ENCODE peak calls at places on chromosomes 11 and 22, in six cellular contexts. C, N, R, S, T and Q are unnamed samples.

GRCh38 chr22:29071261-29072045 is 1.4 kb upstream of the KREMEN1 start:
- DNase-seq in N (no peak), R (no peak), C (peak), S (peak), T (no peak), Q (no peak)

GRCh38 chr11:3030289-3031070 is 26.7 kb downstream of the CARS1 start:
- DNase-seq in T (no peak), N (no peak), R (no peak), S (no peak), C (no peak), Q (no peak)

GRCh38 chr22:19579880-19580279 is 55.7 kb upstream of the CLDN5 start:
- DNase-seq in R (no peak), N (no peak), C (peak), S (peak), T (no peak), Q (no peak)

GRCh38 chr22:25718109-25718830 is 23.7 kb upstream of the MYO18B start:
- DNase-seq in T (no peak), S (no peak), N (no peak), C (no peak), R (no peak), Q (no peak)

GRCh38 chr11:12854829-12855228 is 154.3 kb upstream of the RASSF10 start:
- DNase-seq in T (no peak), N (no peak), C (peak), R (peak), S (no peak), Q (no peak)

GRCh38 chr11:66844496-66845142 is 1.4 kb downstream of the RCE1 start:
- DNase-seq in N (no peak), S (peak), C (no peak), T (no peak), R (no peak), Q (no peak)

GRCh38 chr11:47715082-47715669 is at the start of gene AGBL2:
- DNase-seq in S (peak), R (peak), T (no peak), N (peak), C (peak), Q (peak)

GRCh38 chr11:12653729-12654128 is 20.5 kb upstream of the TEAD1 start:
- DNase-seq in T (no peak), N (no peak), R (no peak), S (no peak), C (no peak), Q (no peak)

GRCh38 chr11:7600205-7600775 is 73.0 kb downstream of the CYB5R2 start:
- DNase-seq in C (peak), T (peak), S (no peak), R (peak), N (peak), Q (no peak)

GRCh38 chr22:49933236-49933921 is 14.9 kb downstream of the CRELD2 start:
- DNase-seq in N (peak), T (no peak), C (peak), S (no peak), R (no peak), Q (no peak)

GRCh38 chr11:117300301-117300700 is 9.2 kb downstream of the BACE1-AS start:
- DNase-seq in S (peak), T (no peak), N (peak), R (no peak), C (peak), Q (no peak)

GRCh38 chr22:28773461-28773867 is 969 bp downstream of the CCDC117 start:
- DNase-seq in C (no peak), N (no peak), S (no peak), T (no peak), R (peak), Q (peak)

GRCh38 chr22:45336971-45337431 is 27.3 kb downstream of the FAM118A start:
- DNase-seq in T (no peak), R (no peak), C (peak), N (peak), S (peak), Q (no peak)

GRCh38 chr11:113475160-113475761 is at the start of gene DRD2:
- DNase-seq in S (peak), T (no peak), C (no peak), N (no peak), R (no peak), Q (no peak)

GRCh38 chr11:70813651-70814050 is 415.3 kb downstream of the CTTN start:
- DNase-seq in S (no peak), T (no peak), N (no peak), C (no peak), R (no peak), Q (no peak)

GRCh38 chr11:75271730-75272129 is 31.2 kb downstream of the TPBGL start:
- DNase-seq in T (no peak), N (no peak), R (no peak), C (peak), S (no peak), Q (no peak)

GRCh38 chr11:99693941-99694492 is 673.3 kb downstream of the CNTN5 start:
- DNase-seq in S (peak), R (peak), N (no peak), C (no peak), T (no peak), Q (peak)

GRCh38 chr11:117221775-117222517 is 9.9 kb downstream of the PCSK7 start:
- DNase-seq in C (peak), S (no peak), T (no peak), N (peak), R (no peak), Q (no peak)

GRCh38 chr11:60251485-60252207 is 8.7 kb upstream of the MS4A4E start:
- DNase-seq in C (no peak), N (no peak), T (peak), R (no peak), S (no peak), Q (no peak)

GRCh38 chr22:46239261-46240048 is 10.6 kb downstream of the CDPF1 start:
- DNase-seq in C (no peak), S (no peak), T (no peak), N (no peak), R (no peak), Q (no peak)

GRCh38 chr11:128476729-128477128 is 110.6 kb downstream of the ETS1 start:
- DNase-seq in T (no peak), S (no peak), R (no peak), C (no peak), N (no peak), Q (no peak)

GRCh38 chr11:102295045-102295444 is 22.2 kb upstream of the BIRC3 start:
- DNase-seq in T (no peak), R (no peak), C (no peak), N (no peak), S (no peak), Q (no peak)

GRCh38 chr11:17353228-17354021 is 1.8 kb downstream of the NCR3LG1 start:
- DNase-seq in C (peak), S (peak), R (peak), T (peak), N (no peak), Q (peak)

DNA sequence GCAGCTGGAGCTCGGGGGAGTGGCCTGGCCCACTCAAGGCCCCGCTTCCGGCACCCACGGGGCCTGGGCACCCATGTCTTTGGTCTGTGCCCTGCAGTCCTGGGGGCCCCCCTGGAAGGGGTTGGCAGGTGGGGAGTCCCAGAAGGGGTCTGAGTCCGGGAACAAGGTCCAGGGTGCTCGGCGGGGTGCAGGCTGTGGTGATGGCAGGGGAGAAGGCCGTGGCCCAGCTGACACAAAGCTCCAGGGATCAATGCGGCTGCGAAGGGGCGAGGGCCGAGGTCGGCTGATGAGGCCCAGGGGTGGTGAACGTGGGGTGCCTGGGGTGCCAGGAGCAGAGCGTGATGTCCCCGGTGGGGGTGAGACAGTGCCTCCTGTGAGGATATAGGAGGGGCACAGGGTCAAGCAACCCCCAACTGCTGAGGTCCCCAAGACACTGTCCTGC is 2.7 kb upstream of the KCNK7 start:
- DNase-seq in N (no peak), R (no peak), S (no peak), T (no peak), C (no peak), Q (no peak)
- TF ChIP-seq POLR2A in N (no peak), R (no peak), S (no peak), T (no peak), C (no peak), Q (no peak)

GRCh38 chr22:38201718-38202436 is at the start of gene MAFF:
- DNase-seq in C (peak), N (peak), T (peak), S (peak), R (peak), Q (peak)
- TF ChIP-seq POLR2A in C (peak), N (peak), T (peak), S (peak), R (no peak), Q (peak)

DNA sequence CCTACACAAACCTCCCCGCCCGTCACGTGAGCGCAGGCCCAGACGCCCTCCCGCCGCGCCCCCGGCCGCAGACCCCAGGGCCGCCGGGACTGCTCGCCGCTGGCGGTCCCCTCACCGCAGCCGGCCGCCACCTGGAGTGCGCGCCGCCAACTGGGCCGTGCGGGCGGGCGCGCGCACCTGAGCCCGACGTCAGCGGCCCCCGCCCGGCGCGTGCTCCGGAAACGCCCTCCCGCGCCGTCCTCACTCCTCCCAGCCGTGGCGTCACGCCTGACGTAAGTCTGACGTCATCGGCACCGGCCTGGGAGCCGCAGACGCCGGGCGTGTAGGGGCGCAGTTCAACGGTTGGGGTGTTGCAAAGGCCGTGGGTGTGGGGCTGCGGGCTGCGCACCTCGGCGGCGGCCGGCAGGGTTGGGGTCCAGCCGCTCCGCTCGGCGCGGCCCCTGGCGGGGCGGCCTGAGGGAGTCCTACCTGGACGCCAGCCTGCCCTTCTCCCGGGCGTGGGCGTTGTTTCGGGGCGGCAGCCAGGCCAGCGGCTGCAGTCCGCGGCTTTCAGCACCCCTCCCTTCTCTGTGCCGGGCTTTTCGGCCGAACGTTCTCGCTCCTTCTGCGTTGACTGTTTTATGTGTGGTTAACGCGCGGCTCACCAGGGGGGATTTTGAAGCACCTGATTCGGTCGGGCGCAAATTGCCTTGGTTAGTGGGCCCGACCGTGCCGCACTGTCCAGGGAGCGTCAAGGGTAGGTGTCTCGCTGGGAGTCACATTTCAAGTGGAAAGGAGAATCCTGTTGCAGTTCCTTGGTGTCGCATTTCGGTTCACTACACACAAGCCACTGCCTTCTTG is at the start of gene JOSD1:
- DNase-seq in T (peak), S (peak), C (peak), R (peak), N (peak), Q (peak)
- TF ChIP-seq POLR2A in T (peak), S (peak), C (peak), R (peak), N (peak), Q (peak)

GRCh38 chr22:37896939-37897338 is 9.2 kb upstream of the MICALL1 start:
- DNase-seq in C (no peak), S (no peak), T (no peak), R (no peak), N (no peak), Q (no peak)

GRCh38 chr22:37898441-37899181 is 7.5 kb upstream of the MICALL1 start:
- DNase-seq in N (no peak), C (no peak), R (no peak), T (no peak), S (no peak), Q (no peak)

GRCh38 chr22:37897805-37898204 is 8.3 kb upstream of the MICALL1 start:
- DNase-seq in T (no peak), C (no peak), N (no peak), S (no peak), R (no peak), Q (no peak)

GRCh38 chr22:37894939-37895670 is 11.0 kb upstream of the MICALL1 start:
- DNase-seq in C (no peak), N (no peak), S (no peak), R (no peak), T (no peak), Q (no peak)

GRCh38 chr22:37896181-37896592 is 9.9 kb upstream of the MICALL1 start:
- DNase-seq in R (no peak), T (no peak), S (no peak), N (no peak), C (peak), Q (no peak)
- TF ChIP-seq POLR2A in R (no peak), T (no peak), S (no peak), N (no peak), C (no peak), Q (no peak)

DNA sequence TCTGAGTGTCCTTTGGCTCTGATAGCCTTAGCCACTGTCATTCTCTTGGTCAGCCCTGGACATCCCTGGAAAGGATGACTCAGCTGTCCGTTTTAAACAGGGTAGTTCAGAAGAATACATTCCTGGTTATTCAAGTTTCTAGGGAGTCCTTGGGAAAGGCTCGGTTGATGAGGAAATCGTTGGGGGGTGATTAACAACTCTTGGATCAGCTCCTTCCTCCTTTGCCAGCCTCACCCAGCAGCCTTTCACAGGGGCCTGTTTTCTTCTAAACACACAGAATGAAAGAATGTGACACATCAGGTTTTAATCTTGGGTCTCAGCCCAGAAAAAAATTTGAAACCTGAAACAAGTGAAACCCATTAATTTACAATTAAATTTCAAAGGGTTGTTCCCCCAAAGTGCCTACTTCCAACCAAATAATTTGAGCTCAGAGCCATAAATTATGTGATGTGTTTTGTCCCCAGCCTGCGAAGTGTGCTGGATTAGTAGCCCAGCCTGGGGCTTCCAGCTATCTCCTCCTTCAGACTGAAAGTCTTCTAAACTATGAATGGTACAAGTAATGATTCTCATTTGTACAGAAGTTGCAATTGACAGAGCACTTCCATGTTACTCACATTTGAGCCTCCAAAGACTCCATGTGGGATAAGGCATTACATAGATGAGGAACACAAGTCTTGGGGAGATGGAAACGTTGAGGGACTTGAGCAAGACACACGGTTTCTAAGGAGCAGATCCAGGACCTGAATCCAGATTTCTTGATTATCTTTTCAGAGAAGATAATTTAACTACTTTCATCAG is 19.3 kb upstream of the MRGPRX2 start:
- DNase-seq in S (peak), T (peak), N (no peak), C (no peak), R (no peak), Q (peak)
- TF ChIP-seq POLR2A in S (no peak), T (no peak), N (no peak), C (no peak), R (no peak), Q (no peak)

DNA sequence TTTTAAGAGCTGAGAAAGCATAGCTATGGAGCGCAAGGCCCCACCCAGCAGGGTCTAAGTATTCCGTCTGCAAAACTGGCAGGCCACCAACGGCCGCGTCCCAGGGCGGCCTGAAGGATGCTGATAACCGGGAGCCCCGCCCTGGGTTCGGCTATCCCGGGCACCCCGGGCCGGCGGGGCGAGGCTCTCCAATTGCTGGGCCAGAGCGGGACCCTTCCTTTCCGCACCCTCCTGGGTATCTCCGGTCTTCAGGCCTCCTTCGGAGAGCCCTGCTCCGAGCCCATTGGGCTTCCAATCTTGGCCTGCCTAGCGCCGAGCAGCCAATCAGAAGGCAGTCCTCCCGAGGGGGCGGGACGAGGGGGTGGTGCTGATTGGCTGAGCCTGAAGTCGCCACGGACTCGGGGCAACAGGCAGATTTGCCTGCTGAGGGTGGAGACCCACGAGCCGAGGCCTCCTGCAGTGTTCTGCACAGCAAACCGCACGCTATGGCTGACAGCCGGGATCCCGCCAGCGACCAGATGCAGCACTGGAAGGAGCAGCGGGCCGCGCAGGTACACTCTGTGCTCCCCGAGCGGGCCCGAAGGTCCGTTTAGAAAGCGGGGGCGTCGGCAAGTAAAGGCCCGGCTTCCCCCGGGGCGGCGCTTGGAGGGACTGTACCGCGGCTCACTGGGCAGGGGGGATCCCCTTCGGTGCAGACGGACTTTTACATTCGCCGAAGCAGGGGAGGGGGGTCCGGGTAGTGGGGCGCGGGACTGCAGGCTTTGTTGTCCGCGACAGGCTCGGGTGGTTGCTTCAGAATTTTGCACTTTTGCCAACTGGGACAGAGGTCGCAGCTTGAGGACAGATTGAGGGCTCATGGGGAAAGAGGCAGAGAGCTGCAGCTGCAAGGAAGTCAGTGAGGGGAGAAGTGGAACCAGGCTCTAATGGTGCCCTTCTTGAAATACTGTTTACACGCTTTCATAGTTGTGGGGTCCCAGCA is at the start of gene CAT:
- DNase-seq in T (peak), N (peak), R (peak), C (peak), S (peak), Q (peak)
- TF ChIP-seq POLR2A in T (peak), N (peak), R (peak), C (peak), S (peak), Q (peak)

GRCh38 chr11:1108246-1108900 is 33.7 kb downstream of the MUC2 start:
- DNase-seq in C (no peak), T (no peak), N (no peak), S (no peak), R (no peak), Q (no peak)
- TF ChIP-seq POLR2A in C (no peak), T (no peak), N (no peak), S (no peak), R (no peak), Q (no peak)

DNA sequence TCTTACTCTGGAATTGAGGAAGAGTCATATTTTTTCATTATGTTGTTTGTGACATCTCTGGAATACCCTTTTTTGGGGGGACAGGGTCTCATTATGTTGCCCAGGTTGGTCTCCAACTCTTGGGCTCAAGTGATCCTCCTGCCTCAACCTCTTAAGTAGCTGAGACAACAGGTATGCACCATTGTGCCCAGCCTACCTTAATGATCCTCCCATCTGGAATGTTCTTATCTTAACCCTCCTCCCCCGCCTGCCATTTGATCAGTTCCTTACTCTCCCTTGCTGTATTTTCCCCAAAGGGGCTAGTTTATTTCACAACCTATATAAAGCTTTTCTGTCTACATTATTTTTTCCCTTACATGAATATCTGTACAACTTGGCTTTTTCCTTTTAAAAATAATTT is 594.7 kb downstream of the METTL15 start:
- DNase-seq in C (no peak), N (no peak), R (no peak), T (no peak), S (no peak), Q (no peak)
- TF ChIP-seq POLR2A in C (no peak), N (no peak), R (no peak), T (no peak), S (no peak), Q (no peak)

GRCh38 chr22:24555496-24556253 is at the start of gene SNRPD3:
- DNase-seq in S (peak), T (peak), N (peak), R (peak), C (peak), Q (peak)

GRCh38 chr22:24550902-24551229 is 4.1 kb downstream of the GUCD1 start:
- DNase-seq in C (no peak), N (no peak), T (no peak), R (no peak), S (no peak), Q (no peak)

GRCh38 chr22:24553597-24554315 is 1.2 kb downstream of the GUCD1 start:
- DNase-seq in R (no peak), N (no peak), S (peak), C (peak), T (no peak), Q (no peak)

GRCh38 chr22:24555160-24555495 is 190 bp upstream of the GUCD1 start:
- DNase-seq in S (peak), T (peak), N (peak), C (peak), R (peak), Q (peak)

GRCh38 chr22:24554316-24555159 is at the start of gene GUCD1:
- DNase-seq in N (no peak), C (peak), S (peak), R (no peak), T (no peak), Q (peak)
- TF ChIP-seq POLR2A in N (peak), C (peak), S (peak), R (peak), T (no peak), Q (peak)